ENCODE peak calls at places on chromosome 4, in seven cellular contexts. One of them, this sample, is unnamed.

GRCh38 chr4:84050014-84050413 is 449.1 kb downstream of the NKX6-1 start:
- DNase-seq in nephron progenitor cell: no peak
- DNase-seq in activated T-helper 1 cell treated with anti-CD3 and anti-CD28 coated beads, Interleukin-12 subunit alpha, Interleukin-12 subunit beta, Interleukin-2, Interleukin-4 antibody, amounts not matched to agents 30 ng/mL and 10 ng/mL and 1 ng/mL, durations not matched to agents 14 hours and 24 hours and 36 hours: no peak
- DNase-seq in HFF-Myc: no peak
- DNase-seq in SIG-M5: no peak
- DNase-seq in occipital lobe: no peak
- DNase-seq in iPS DF 6.9: peak; percentile 78
- DNase-seq in this sample: no peak

GRCh38 chr4:174401471-174402130 is 117.9 kb downstream of the CEP44 start:
- DNase-seq in nephron progenitor cell: no peak
- DNase-seq in activated T-helper 1 cell treated with anti-CD3 and anti-CD28 coated beads, Interleukin-12 subunit alpha, Interleukin-12 subunit beta, Interleukin-2, Interleukin-4 antibody, amounts not matched to agents 30 ng/mL and 10 ng/mL and 1 ng/mL, durations not matched to agents 14 hours and 24 hours and 36 hours: no peak
- DNase-seq in HFF-Myc: no peak
- DNase-seq in SIG-M5: no peak
- DNase-seq in occipital lobe: no peak
- DNase-seq in iPS DF 6.9: no peak
- DNase-seq in this sample: no peak

GRCh38 chr4:38989487-38989886 is 42.7 kb downstream of the TMEM156 start:
- DNase-seq in nephron progenitor cell: no peak
- DNase-seq in activated T-helper 1 cell treated with anti-CD3 and anti-CD28 coated beads, Interleukin-12 subunit alpha, Interleukin-12 subunit beta, Interleukin-2, Interleukin-4 antibody, amounts not matched to agents 30 ng/mL and 10 ng/mL and 1 ng/mL, durations not matched to agents 14 hours and 24 hours and 36 hours: no peak
- DNase-seq in HFF-Myc: no peak
- DNase-seq in SIG-M5: no peak
- DNase-seq in occipital lobe: no peak
- DNase-seq in iPS DF 6.9: no peak
- DNase-seq in this sample: no peak

GRCh38 chr4:61938250-61938846 is 738.2 kb downstream of the ADGRL3 start:
- DNase-seq in nephron progenitor cell: no peak
- DNase-seq in activated T-helper 1 cell treated with anti-CD3 and anti-CD28 coated beads, Interleukin-12 subunit alpha, Interleukin-12 subunit beta, Interleukin-2, Interleukin-4 antibody, amounts not matched to agents 30 ng/mL and 10 ng/mL and 1 ng/mL, durations not matched to agents 14 hours and 24 hours and 36 hours: no peak
- DNase-seq in HFF-Myc: no peak
- DNase-seq in SIG-M5: no peak
- DNase-seq in occipital lobe: no peak
- DNase-seq in iPS DF 6.9: peak; percentile 7
- DNase-seq in this sample: no peak

GRCh38 chr4:138178566-138178965 is 63.6 kb downstream of the SLC7A11 start:
- DNase-seq in nephron progenitor cell: no peak
- DNase-seq in activated T-helper 1 cell treated with anti-CD3 and anti-CD28 coated beads, Interleukin-12 subunit alpha, Interleukin-12 subunit beta, Interleukin-2, Interleukin-4 antibody, amounts not matched to agents 30 ng/mL and 10 ng/mL and 1 ng/mL, durations not matched to agents 14 hours and 24 hours and 36 hours: no peak
- DNase-seq in HFF-Myc: no peak
- DNase-seq in SIG-M5: no peak
- DNase-seq in occipital lobe: no peak
- DNase-seq in iPS DF 6.9: no peak
- DNase-seq in this sample: no peak

GRCh38 chr4:89305712-89306437 is 1.7 kb downstream of the GPRIN3 start:
- DNase-seq in nephron progenitor cell: no peak
- DNase-seq in activated T-helper 1 cell treated with anti-CD3 and anti-CD28 coated beads, Interleukin-12 subunit alpha, Interleukin-12 subunit beta, Interleukin-2, Interleukin-4 antibody, amounts not matched to agents 30 ng/mL and 10 ng/mL and 1 ng/mL, durations not matched to agents 14 hours and 24 hours and 36 hours: no peak
- DNase-seq in HFF-Myc: no peak
- DNase-seq in SIG-M5: no peak
- DNase-seq in occipital lobe: no peak
- DNase-seq in iPS DF 6.9: no peak
- DNase-seq in this sample: no peak

GRCh38 chr4:169033660-169034059 is 23.6 kb upstream of the CBR4 start:
- DNase-seq in nephron progenitor cell: no peak
- DNase-seq in activated T-helper 1 cell treated with anti-CD3 and anti-CD28 coated beads, Interleukin-12 subunit alpha, Interleukin-12 subunit beta, Interleukin-2, Interleukin-4 antibody, amounts not matched to agents 30 ng/mL and 10 ng/mL and 1 ng/mL, durations not matched to agents 14 hours and 24 hours and 36 hours: no peak
- DNase-seq in HFF-Myc: no peak
- DNase-seq in SIG-M5: no peak
- DNase-seq in occipital lobe: no peak
- DNase-seq in iPS DF 6.9: no peak
- DNase-seq in this sample: no peak

GRCh38 chr4:147599206-147599605 is 18.0 kb upstream of the TMEM184C start:
- DNase-seq in nephron progenitor cell: no peak
- DNase-seq in activated T-helper 1 cell treated with anti-CD3 and anti-CD28 coated beads, Interleukin-12 subunit alpha, Interleukin-12 subunit beta, Interleukin-2, Interleukin-4 antibody, amounts not matched to agents 30 ng/mL and 10 ng/mL and 1 ng/mL, durations not matched to agents 14 hours and 24 hours and 36 hours: no peak
- DNase-seq in HFF-Myc: no peak
- DNase-seq in SIG-M5: no peak
- DNase-seq in occipital lobe: no peak
- DNase-seq in iPS DF 6.9: no peak
- DNase-seq in this sample: no peak

GRCh38 chr4:7590205-7590604 is 155.5 kb upstream of the PSAPL1 start:
- DNase-seq in nephron progenitor cell: no peak
- DNase-seq in activated T-helper 1 cell treated with anti-CD3 and anti-CD28 coated beads, Interleukin-12 subunit alpha, Interleukin-12 subunit beta, Interleukin-2, Interleukin-4 antibody, amounts not matched to agents 30 ng/mL and 10 ng/mL and 1 ng/mL, durations not matched to agents 14 hours and 24 hours and 36 hours: no peak
- DNase-seq in HFF-Myc: no peak
- DNase-seq in SIG-M5: no peak
- DNase-seq in occipital lobe: no peak
- DNase-seq in iPS DF 6.9: no peak
- DNase-seq in this sample: no peak

GRCh38 chr4:75251547-75251946 is 262.7 kb downstream of the RCHY1 start:
- DNase-seq in nephron progenitor cell: no peak
- DNase-seq in activated T-helper 1 cell treated with anti-CD3 and anti-CD28 coated beads, Interleukin-12 subunit alpha, Interleukin-12 subunit beta, Interleukin-2, Interleukin-4 antibody, amounts not matched to agents 30 ng/mL and 10 ng/mL and 1 ng/mL, durations not matched to agents 14 hours and 24 hours and 36 hours: no peak
- DNase-seq in HFF-Myc: no peak
- DNase-seq in SIG-M5: no peak
- DNase-seq in occipital lobe: no peak
- DNase-seq in iPS DF 6.9: no peak
- DNase-seq in this sample: no peak

GRCh38 chr4:94175553-94176260 is 32.0 kb upstream of the SMARCAD1 start:
- DNase-seq in nephron progenitor cell: no peak
- DNase-seq in activated T-helper 1 cell treated with anti-CD3 and anti-CD28 coated beads, Interleukin-12 subunit alpha, Interleukin-12 subunit beta, Interleukin-2, Interleukin-4 antibody, amounts not matched to agents 30 ng/mL and 10 ng/mL and 1 ng/mL, durations not matched to agents 14 hours and 24 hours and 36 hours: no peak
- DNase-seq in HFF-Myc: no peak
- DNase-seq in SIG-M5: no peak
- DNase-seq in occipital lobe: no peak
- DNase-seq in iPS DF 6.9: no peak
- DNase-seq in this sample: no peak

GRCh38 chr4:25795566-25796454 is 67.0 kb downstream of the SEL1L3 start:
- DNase-seq in nephron progenitor cell: peak; percentile 51
- DNase-seq in activated T-helper 1 cell treated with anti-CD3 and anti-CD28 coated beads, Interleukin-12 subunit alpha, Interleukin-12 subunit beta, Interleukin-2, Interleukin-4 antibody, amounts not matched to agents 30 ng/mL and 10 ng/mL and 1 ng/mL, durations not matched to agents 14 hours and 24 hours and 36 hours: no peak
- DNase-seq in HFF-Myc: peak; percentile 12
- DNase-seq in SIG-M5: no peak
- DNase-seq in occipital lobe: no peak
- DNase-seq in iPS DF 6.9: peak; percentile 20
- DNase-seq in this sample: no peak

GRCh38 chr4:155608231-155608885 is 58.3 kb upstream of the GUCY1A1 start:
- DNase-seq in nephron progenitor cell: no peak
- DNase-seq in activated T-helper 1 cell treated with anti-CD3 and anti-CD28 coated beads, Interleukin-12 subunit alpha, Interleukin-12 subunit beta, Interleukin-2, Interleukin-4 antibody, amounts not matched to agents 30 ng/mL and 10 ng/mL and 1 ng/mL, durations not matched to agents 14 hours and 24 hours and 36 hours: no peak
- DNase-seq in HFF-Myc: no peak
- DNase-seq in SIG-M5: no peak
- DNase-seq in occipital lobe: no peak
- DNase-seq in iPS DF 6.9: no peak
- DNase-seq in this sample: no peak

GRCh38 chr4:63717384-63717783 is 691.9 kb downstream of the TECRL start:
- DNase-seq in nephron progenitor cell: no peak
- DNase-seq in activated T-helper 1 cell treated with anti-CD3 and anti-CD28 coated beads, Interleukin-12 subunit alpha, Interleukin-12 subunit beta, Interleukin-2, Interleukin-4 antibody, amounts not matched to agents 30 ng/mL and 10 ng/mL and 1 ng/mL, durations not matched to agents 14 hours and 24 hours and 36 hours: no peak
- DNase-seq in HFF-Myc: no peak
- DNase-seq in SIG-M5: no peak
- DNase-seq in occipital lobe: no peak
- DNase-seq in iPS DF 6.9: no peak
- DNase-seq in this sample: no peak

GRCh38 chr4:38150766-38151165 is 190.6 kb downstream of the PTTG2 start:
- DNase-seq in nephron progenitor cell: no peak
- DNase-seq in activated T-helper 1 cell treated with anti-CD3 and anti-CD28 coated beads, Interleukin-12 subunit alpha, Interleukin-12 subunit beta, Interleukin-2, Interleukin-4 antibody, amounts not matched to agents 30 ng/mL and 10 ng/mL and 1 ng/mL, durations not matched to agents 14 hours and 24 hours and 36 hours: no peak
- DNase-seq in HFF-Myc: no peak
- DNase-seq in SIG-M5: no peak
- DNase-seq in occipital lobe: no peak
- DNase-seq in iPS DF 6.9: no peak
- DNase-seq in this sample: no peak

GRCh38 chr4:86141166-86141565 is 218.7 kb downstream of the MAPK10 start:
- DNase-seq in nephron progenitor cell: no peak
- DNase-seq in activated T-helper 1 cell treated with anti-CD3 and anti-CD28 coated beads, Interleukin-12 subunit alpha, Interleukin-12 subunit beta, Interleukin-2, Interleukin-4 antibody, amounts not matched to agents 30 ng/mL and 10 ng/mL and 1 ng/mL, durations not matched to agents 14 hours and 24 hours and 36 hours: no peak
- DNase-seq in HFF-Myc: no peak
- DNase-seq in SIG-M5: no peak
- DNase-seq in occipital lobe: no peak
- DNase-seq in iPS DF 6.9: no peak
- DNase-seq in this sample: no peak

GRCh38 chr4:40185830-40186664 is 10.8 kb upstream of the RHOH start:
- DNase-seq in nephron progenitor cell: no peak
- DNase-seq in activated T-helper 1 cell treated with anti-CD3 and anti-CD28 coated beads, Interleukin-12 subunit alpha, Interleukin-12 subunit beta, Interleukin-2, Interleukin-4 antibody, amounts not matched to agents 30 ng/mL and 10 ng/mL and 1 ng/mL, durations not matched to agents 14 hours and 24 hours and 36 hours: no peak
- DNase-seq in HFF-Myc: no peak
- DNase-seq in SIG-M5: no peak
- DNase-seq in occipital lobe: no peak
- DNase-seq in iPS DF 6.9: no peak
- DNase-seq in this sample: no peak

GRCh38 chr4:54102747-54103146 is 2.8 kb downstream of the GSX2 start:
- DNase-seq in nephron progenitor cell: no peak
- DNase-seq in activated T-helper 1 cell treated with anti-CD3 and anti-CD28 coated beads, Interleukin-12 subunit alpha, Interleukin-12 subunit beta, Interleukin-2, Interleukin-4 antibody, amounts not matched to agents 30 ng/mL and 10 ng/mL and 1 ng/mL, durations not matched to agents 14 hours and 24 hours and 36 hours: no peak
- DNase-seq in HFF-Myc: no peak
- DNase-seq in SIG-M5: no peak
- DNase-seq in occipital lobe: no peak
- DNase-seq in iPS DF 6.9: no peak
- DNase-seq in this sample: no peak

GRCh38 chr4:40890764-40891163 is 141.0 kb downstream of the NSUN7 start:
- DNase-seq in nephron progenitor cell: no peak
- DNase-seq in activated T-helper 1 cell treated with anti-CD3 and anti-CD28 coated beads, Interleukin-12 subunit alpha, Interleukin-12 subunit beta, Interleukin-2, Interleukin-4 antibody, amounts not matched to agents 30 ng/mL and 10 ng/mL and 1 ng/mL, durations not matched to agents 14 hours and 24 hours and 36 hours: no peak
- DNase-seq in HFF-Myc: no peak
- DNase-seq in SIG-M5: no peak
- DNase-seq in occipital lobe: no peak
- DNase-seq in iPS DF 6.9: no peak
- DNase-seq in this sample: no peak

GRCh38 chr4:153804742-153805141 is 15.9 kb upstream of the SFRP2 start:
- DNase-seq in nephron progenitor cell: no peak
- DNase-seq in activated T-helper 1 cell treated with anti-CD3 and anti-CD28 coated beads, Interleukin-12 subunit alpha, Interleukin-12 subunit beta, Interleukin-2, Interleukin-4 antibody, amounts not matched to agents 30 ng/mL and 10 ng/mL and 1 ng/mL, durations not matched to agents 14 hours and 24 hours and 36 hours: no peak
- DNase-seq in HFF-Myc: no peak
- DNase-seq in SIG-M5: no peak
- DNase-seq in occipital lobe: no peak
- DNase-seq in iPS DF 6.9: no peak
- DNase-seq in this sample: no peak

GRCh38 chr4:8728536-8729407 is 136.2 kb downstream of the CPZ start:
- DNase-seq in nephron progenitor cell: no peak
- DNase-seq in activated T-helper 1 cell treated with anti-CD3 and anti-CD28 coated beads, Interleukin-12 subunit alpha, Interleukin-12 subunit beta, Interleukin-2, Interleukin-4 antibody, amounts not matched to agents 30 ng/mL and 10 ng/mL and 1 ng/mL, durations not matched to agents 14 hours and 24 hours and 36 hours: no peak
- DNase-seq in HFF-Myc: no peak
- DNase-seq in SIG-M5: no peak
- DNase-seq in occipital lobe: no peak
- DNase-seq in iPS DF 6.9: no peak
- DNase-seq in this sample: no peak

GRCh38 chr4:101200561-101200960 is 146.8 kb downstream of the PPP3CA start:
- DNase-seq in nephron progenitor cell: no peak
- DNase-seq in activated T-helper 1 cell treated with anti-CD3 and anti-CD28 coated beads, Interleukin-12 subunit alpha, Interleukin-12 subunit beta, Interleukin-2, Interleukin-4 antibody, amounts not matched to agents 30 ng/mL and 10 ng/mL and 1 ng/mL, durations not matched to agents 14 hours and 24 hours and 36 hours: no peak
- DNase-seq in HFF-Myc: peak; percentile 72
- DNase-seq in SIG-M5: no peak
- DNase-seq in occipital lobe: no peak
- DNase-seq in iPS DF 6.9: no peak
- DNase-seq in this sample: no peak

GRCh38 chr4:56055027-56055976 is 106.6 kb downstream of the CEP135 start:
- DNase-seq in nephron progenitor cell: peak; percentile 25
- DNase-seq in activated T-helper 1 cell treated with anti-CD3 and anti-CD28 coated beads, Interleukin-12 subunit alpha, Interleukin-12 subunit beta, Interleukin-2, Interleukin-4 antibody, amounts not matched to agents 30 ng/mL and 10 ng/mL and 1 ng/mL, durations not matched to agents 14 hours and 24 hours and 36 hours: no peak
- DNase-seq in HFF-Myc: no peak
- DNase-seq in SIG-M5: no peak
- DNase-seq in occipital lobe: no peak
- DNase-seq in iPS DF 6.9: no peak
- DNase-seq in this sample: no peak

GRCh38 chr4:71520308-71520707 is 181.5 kb downstream of the SLC4A4 start:
- DNase-seq in nephron progenitor cell: no peak
- DNase-seq in activated T-helper 1 cell treated with anti-CD3 and anti-CD28 coated beads, Interleukin-12 subunit alpha, Interleukin-12 subunit beta, Interleukin-2, Interleukin-4 antibody, amounts not matched to agents 30 ng/mL and 10 ng/mL and 1 ng/mL, durations not matched to agents 14 hours and 24 hours and 36 hours: no peak
- DNase-seq in HFF-Myc: no peak
- DNase-seq in SIG-M5: no peak
- DNase-seq in occipital lobe: no peak
- DNase-seq in iPS DF 6.9: no peak
- DNase-seq in this sample: no peak

GRCh38 chr4:4922441-4922840 is 63.0 kb downstream of the MSX1 start:
- DNase-seq in nephron progenitor cell: no peak
- DNase-seq in activated T-helper 1 cell treated with anti-CD3 and anti-CD28 coated beads, Interleukin-12 subunit alpha, Interleukin-12 subunit beta, Interleukin-2, Interleukin-4 antibody, amounts not matched to agents 30 ng/mL and 10 ng/mL and 1 ng/mL, durations not matched to agents 14 hours and 24 hours and 36 hours: no peak
- DNase-seq in HFF-Myc: no peak
- DNase-seq in SIG-M5: no peak
- DNase-seq in occipital lobe: no peak
- DNase-seq in iPS DF 6.9: no peak
- DNase-seq in this sample: no peak

GRCh38 chr4:135418353-135418752 is 1216.8 kb upstream of the PABPC4L start:
- DNase-seq in nephron progenitor cell: no peak
- DNase-seq in activated T-helper 1 cell treated with anti-CD3 and anti-CD28 coated beads, Interleukin-12 subunit alpha, Interleukin-12 subunit beta, Interleukin-2, Interleukin-4 antibody, amounts not matched to agents 30 ng/mL and 10 ng/mL and 1 ng/mL, durations not matched to agents 14 hours and 24 hours and 36 hours: no peak
- DNase-seq in HFF-Myc: no peak
- DNase-seq in SIG-M5: no peak
- DNase-seq in occipital lobe: no peak
- DNase-seq in iPS DF 6.9: peak; percentile 13
- DNase-seq in this sample: no peak

GRCh38 chr4:146957252-146957651 is 11.6 kb upstream of the TTC29 start:
- DNase-seq in nephron progenitor cell: no peak
- DNase-seq in activated T-helper 1 cell treated with anti-CD3 and anti-CD28 coated beads, Interleukin-12 subunit alpha, Interleukin-12 subunit beta, Interleukin-2, Interleukin-4 antibody, amounts not matched to agents 30 ng/mL and 10 ng/mL and 1 ng/mL, durations not matched to agents 14 hours and 24 hours and 36 hours: no peak
- DNase-seq in HFF-Myc: peak; percentile 92
- DNase-seq in SIG-M5: no peak
- DNase-seq in occipital lobe: no peak
- DNase-seq in iPS DF 6.9: no peak
- DNase-seq in this sample: no peak

GRCh38 chr4:86357608-86358007 is 2.2 kb downstream of the MAPK10 start:
- DNase-seq in nephron progenitor cell: no peak
- DNase-seq in activated T-helper 1 cell treated with anti-CD3 and anti-CD28 coated beads, Interleukin-12 subunit alpha, Interleukin-12 subunit beta, Interleukin-2, Interleukin-4 antibody, amounts not matched to agents 30 ng/mL and 10 ng/mL and 1 ng/mL, durations not matched to agents 14 hours and 24 hours and 36 hours: no peak
- DNase-seq in HFF-Myc: no peak
- DNase-seq in SIG-M5: no peak
- DNase-seq in occipital lobe: no peak
- DNase-seq in iPS DF 6.9: no peak
- DNase-seq in this sample: peak; percentile 49

GRCh38 chr4:51844157-51845054 is 1.5 kb downstream of the DCUN1D4 start:
- DNase-seq in nephron progenitor cell: peak; percentile 86
- DNase-seq in activated T-helper 1 cell treated with anti-CD3 and anti-CD28 coated beads, Interleukin-12 subunit alpha, Interleukin-12 subunit beta, Interleukin-2, Interleukin-4 antibody, amounts not matched to agents 30 ng/mL and 10 ng/mL and 1 ng/mL, durations not matched to agents 14 hours and 24 hours and 36 hours: peak; percentile 79
- DNase-seq in HFF-Myc: peak; percentile 77
- DNase-seq in SIG-M5: peak; percentile 33
- DNase-seq in occipital lobe: peak; percentile 94
- DNase-seq in iPS DF 6.9: peak; percentile 55
- DNase-seq in this sample: peak; percentile 92

GRCh38 chr4:163680390-163681098 is 186.1 kb downstream of the TMA16 start:
- DNase-seq in nephron progenitor cell: no peak
- DNase-seq in activated T-helper 1 cell treated with anti-CD3 and anti-CD28 coated beads, Interleukin-12 subunit alpha, Interleukin-12 subunit beta, Interleukin-2, Interleukin-4 antibody, amounts not matched to agents 30 ng/mL and 10 ng/mL and 1 ng/mL, durations not matched to agents 14 hours and 24 hours and 36 hours: no peak
- DNase-seq in HFF-Myc: no peak
- DNase-seq in SIG-M5: no peak
- DNase-seq in occipital lobe: no peak
- DNase-seq in iPS DF 6.9: no peak
- DNase-seq in this sample: no peak

GRCh38 chr4:683982-684571 is 4.9 kb downstream of the SLC49A3 start:
- DNase-seq in nephron progenitor cell: peak; percentile 74
- DNase-seq in activated T-helper 1 cell treated with anti-CD3 and anti-CD28 coated beads, Interleukin-12 subunit alpha, Interleukin-12 subunit beta, Interleukin-2, Interleukin-4 antibody, amounts not matched to agents 30 ng/mL and 10 ng/mL and 1 ng/mL, durations not matched to agents 14 hours and 24 hours and 36 hours: peak; percentile 37
- DNase-seq in HFF-Myc: no peak
- DNase-seq in SIG-M5: no peak
- DNase-seq in occipital lobe: no peak
- DNase-seq in iPS DF 6.9: no peak
- DNase-seq in this sample: peak; percentile 56

GRCh38 chr4:79682801-79683217 is 274.8 kb upstream of the GK2 start:
- DNase-seq in nephron progenitor cell: no peak
- DNase-seq in activated T-helper 1 cell treated with anti-CD3 and anti-CD28 coated beads, Interleukin-12 subunit alpha, Interleukin-12 subunit beta, Interleukin-2, Interleukin-4 antibody, amounts not matched to agents 30 ng/mL and 10 ng/mL and 1 ng/mL, durations not matched to agents 14 hours and 24 hours and 36 hours: no peak
- DNase-seq in HFF-Myc: no peak
- DNase-seq in SIG-M5: no peak
- DNase-seq in occipital lobe: peak; percentile 9
- DNase-seq in iPS DF 6.9: no peak
- DNase-seq in this sample: peak; percentile 16

This sample was measured in hippocampal formation.